ENCODE peak calls at places on chromosomes 12 and 14, in four cellular contexts. One of them, this sample, is unnamed.

GRCh38 chr12:52618866-52619265 is 507 bp upstream of the KRT73 start:
- DNase-seq in endothelial cell: no peak
- DNase-seq in activated effector memory CD4-positive, alpha-beta T cell treated with anti-CD3 and anti-CD28 coated beads, Interleukin-2, amount 50 U/mL, for 16 hours: no peak
- DNase-seq in activated CD4-positive, CD25-positive, alpha-beta regulatory T cell: no peak
- DNase-seq in this sample: no peak

GRCh38 chr12:32993404-32993803 is 96.8 kb upstream of the PKP2 start:
- DNase-seq in endothelial cell: no peak
- DNase-seq in activated effector memory CD4-positive, alpha-beta T cell treated with anti-CD3 and anti-CD28 coated beads, Interleukin-2, amount 50 U/mL, for 16 hours: no peak
- DNase-seq in activated CD4-positive, CD25-positive, alpha-beta regulatory T cell: no peak
- DNase-seq in this sample: no peak

GRCh38 chr14:61841145-61841544 is 78.9 kb downstream of the SNAPC1 start:
- DNase-seq in endothelial cell: no peak
- DNase-seq in activated effector memory CD4-positive, alpha-beta T cell treated with anti-CD3 and anti-CD28 coated beads, Interleukin-2, amount 50 U/mL, for 16 hours: no peak
- DNase-seq in activated CD4-positive, CD25-positive, alpha-beta regulatory T cell: no peak
- DNase-seq in this sample: no peak

GRCh38 chr14:104773505-104774452 is 20.8 kb downstream of the SIVA1 start:
- DNase-seq in endothelial cell: no peak
- DNase-seq in activated effector memory CD4-positive, alpha-beta T cell treated with anti-CD3 and anti-CD28 coated beads, Interleukin-2, amount 50 U/mL, for 16 hours: no peak
- DNase-seq in activated CD4-positive, CD25-positive, alpha-beta regulatory T cell: no peak
- DNase-seq in this sample: no peak

GRCh38 chr12:57735198-57735855 is 3.2 kb downstream of the AGAP2 start:
- DNase-seq in endothelial cell: no peak
- DNase-seq in activated effector memory CD4-positive, alpha-beta T cell treated with anti-CD3 and anti-CD28 coated beads, Interleukin-2, amount 50 U/mL, for 16 hours: no peak
- DNase-seq in activated CD4-positive, CD25-positive, alpha-beta regulatory T cell: no peak
- DNase-seq in this sample: no peak

GRCh38 chr14:104554088-104554607 is 25.4 kb upstream of the C14orf180 start:
- DNase-seq in endothelial cell: no peak
- DNase-seq in activated effector memory CD4-positive, alpha-beta T cell treated with anti-CD3 and anti-CD28 coated beads, Interleukin-2, amount 50 U/mL, for 16 hours: peak; percentile 50
- DNase-seq in activated CD4-positive, CD25-positive, alpha-beta regulatory T cell: no peak
- DNase-seq in this sample: no peak

GRCh38 chr12:40819427-40820108 is 127.3 kb downstream of the CNTN1 start:
- DNase-seq in endothelial cell: peak; percentile 9
- DNase-seq in activated effector memory CD4-positive, alpha-beta T cell treated with anti-CD3 and anti-CD28 coated beads, Interleukin-2, amount 50 U/mL, for 16 hours: no peak
- DNase-seq in activated CD4-positive, CD25-positive, alpha-beta regulatory T cell: no peak
- DNase-seq in this sample: no peak

GRCh38 chr14:89146291-89146690 is 270.7 kb downstream of the FOXN3 start:
- DNase-seq in endothelial cell: no peak
- DNase-seq in activated effector memory CD4-positive, alpha-beta T cell treated with anti-CD3 and anti-CD28 coated beads, Interleukin-2, amount 50 U/mL, for 16 hours: no peak
- DNase-seq in activated CD4-positive, CD25-positive, alpha-beta regulatory T cell: no peak
- DNase-seq in this sample: no peak

GRCh38 chr14:36944307-36945010 is 227.9 kb downstream of the SLC25A21 start:
- DNase-seq in endothelial cell: no peak
- DNase-seq in activated effector memory CD4-positive, alpha-beta T cell treated with anti-CD3 and anti-CD28 coated beads, Interleukin-2, amount 50 U/mL, for 16 hours: no peak
- DNase-seq in activated CD4-positive, CD25-positive, alpha-beta regulatory T cell: no peak
- DNase-seq in this sample: no peak

GRCh38 chr12:85516667-85517325 is 236.8 kb downstream of the ALX1 start:
- DNase-seq in endothelial cell: no peak
- DNase-seq in activated effector memory CD4-positive, alpha-beta T cell treated with anti-CD3 and anti-CD28 coated beads, Interleukin-2, amount 50 U/mL, for 16 hours: no peak
- DNase-seq in activated CD4-positive, CD25-positive, alpha-beta regulatory T cell: no peak
- DNase-seq in this sample: no peak

This sample was measured in cardiac septum.